ENCODE peak calls at places on chromosomes 3 and 15, in five cellular contexts. P is Calu3; I is PC-9; S is activated T-cell treated with anti-CD3 and anti-CD28 coated beads, Interleukin-2, amount 50 U/mL, for 24 hours; L is substantia nigra. E is an unnamed sample.

GRCh38 chr15:39582977-39583585 is 2.2 kb downstream of the THBS1 start:
- DNase-seq in P (no peak), I (no peak), S (no peak), L (no peak), E (no peak)

GRCh38 chr3:28317438-28318022 is 31.0 kb upstream of the ZCWPW2 start:
- DNase-seq in P (peak), I (no peak), S (no peak), L (no peak), E (peak)

GRCh38 chr3:185502987-185503386 is 4.2 kb upstream of the TMEM41A start:
- DNase-seq in P (no peak), I (no peak), S (no peak), L (no peak), E (no peak)

GRCh38 chr3:134373942-134374790 is at the start of gene AMOTL2:
- DNase-seq in P (peak), I (peak), S (peak), L (peak), E (peak)

GRCh38 chr15:85707519-85708338 is 87.0 kb downstream of the KLHL25 start:
- DNase-seq in P (no peak), I (no peak), S (no peak), L (no peak), E (no peak)

GRCh38 chr3:187878776-187879524 is 133.7 kb upstream of the BCL6 start:
- DNase-seq in P (no peak), I (peak), S (no peak), L (no peak), E (no peak)

GRCh38 chr15:68177747-68178146 is 27.4 kb downstream of the CALML4 start:
- DNase-seq in P (no peak), I (no peak), S (no peak), L (no peak), E (no peak)

GRCh38 chr3:119437852-119438251 is 25.6 kb downstream of the TMEM39A start:
- DNase-seq in P (no peak), I (no peak), S (no peak), L (no peak), E (no peak)

GRCh38 chr3:11136871-11137626 is 17.2 kb upstream of the HRH1 start:
- DNase-seq in P (peak), I (peak), S (no peak), L (no peak), E (peak)

GRCh38 chr3:187920871-187921270 is 175.6 kb upstream of the BCL6 start:
- DNase-seq in P (no peak), I (no peak), S (no peak), L (no peak), E (no peak)

GRCh38 chr15:63166219-63166618 is 8.9 kb upstream of the RPS27L start:
- DNase-seq in P (peak), I (no peak), S (no peak), L (no peak), E (no peak)

GRCh38 chr15:45522179-45522930 is at the start of gene SLC30A4:
- DNase-seq in P (peak), I (peak), S (peak), L (peak), E (peak)

GRCh38 chr3:28646435-28646834 is 297.8 kb upstream of the AZI2 start:
- DNase-seq in P (no peak), I (no peak), S (no peak), L (no peak), E (no peak)

GRCh38 chr3:133937756-133938601 is 42.3 kb upstream of the RAB6B start:
- DNase-seq in P (peak), I (no peak), S (peak), L (no peak), E (no peak)

GRCh38 chr15:52252781-52253180 is 42.8 kb downstream of the MYO5C start:
- DNase-seq in P (peak), I (no peak), S (no peak), L (no peak), E (no peak)

GRCh38 chr3:57961828-57962447 is 46.3 kb upstream of the FLNB start:
- DNase-seq in P (no peak), I (no peak), S (no peak), L (no peak), E (no peak)

GRCh38 chr3:18189651-18190050 is 235.5 kb downstream of the SATB1 start:
- DNase-seq in P (no peak), I (no peak), S (no peak), L (no peak), E (no peak)